ENCODE peak calls at places on chromosomes 4 and X, in six cellular contexts. K, L, A, U, X and S are unnamed samples.

GRCh38 chrX:96971812-96972211 is 88.1 kb downstream of the RPA4 start:
- DNase-seq in K (no peak), L (no peak), A (no peak), U (no peak), X (no peak), S (no peak)

GRCh38 chrX:143788265-143788664 is 67.7 kb upstream of the SPANXN2 start:
- DNase-seq in K (no peak), L (no peak), A (no peak), U (no peak), X (no peak), S (no peak)

GRCh38 chr4:88646528-88647280 is 50.9 kb downstream of the NAP1L5 start:
- DNase-seq in K (no peak), L (no peak), A (no peak), U (no peak), X (no peak), S (no peak)

GRCh38 chrX:12065251-12065650 is 73.0 kb upstream of the FRMPD4 start:
- DNase-seq in K (no peak), L (no peak), A (no peak), U (no peak), X (no peak), S (no peak)

GRCh38 chr4:162061214-162061613 is 102.6 kb downstream of the FSTL5 start:
- DNase-seq in K (no peak), L (no peak), A (no peak), U (no peak), X (no peak), S (no peak)

GRCh38 chr4:20954541-20954940 is 254.3 kb downstream of the PACRGL start:
- DNase-seq in K (no peak), L (no peak), A (no peak), U (no peak), X (no peak), S (no peak)

GRCh38 chrX:46791927-46792825 is 33.3 kb upstream of the SLC9A7 start:
- DNase-seq in K (no peak), L (no peak), A (no peak), U (no peak), X (no peak), S (no peak)

GRCh38 chr4:1534876-1535526 is 128.8 kb upstream of the NKX1-1 start:
- DNase-seq in K (no peak), L (no peak), A (no peak), U (no peak), X (no peak), S (no peak)

GRCh38 chr4:1533501-1534064 is 127.3 kb upstream of the NKX1-1 start:
- DNase-seq in K (no peak), L (no peak), A (no peak), U (no peak), X (no peak), S (no peak)

GRCh38 chr4:7812191-7812860 is 127.3 kb downstream of the AFAP1 start:
- DNase-seq in K (no peak), L (no peak), A (no peak), U (no peak), X (no peak), S (no peak)

GRCh38 chrX:23344208-23344903 is 9.7 kb downstream of the PTCHD1 start:
- DNase-seq in K (no peak), L (no peak), A (no peak), U (peak), X (no peak), S (no peak)

GRCh38 chrX:7316280-7316679 is 168.3 kb upstream of the PUDP start:
- DNase-seq in K (no peak), L (no peak), A (no peak), U (no peak), X (no peak), S (no peak)

GRCh38 chr4:18695733-18696527 is 674.4 kb upstream of the LCORL start:
- DNase-seq in K (no peak), L (no peak), A (no peak), U (no peak), X (no peak), S (no peak)

GRCh38 chr4:74038161-74039064 is at the start of gene CXCL3:
- DNase-seq in K (no peak), L (peak), A (no peak), U (peak), X (peak), S (no peak)

GRCh38 chrX:9706426-9706825 is 59.2 kb downstream of the GPR143 start:
- DNase-seq in K (no peak), L (no peak), A (no peak), U (no peak), X (no peak), S (no peak)

GRCh38 chr4:46931981-46932380 is 22.9 kb upstream of the COX7B2 start:
- DNase-seq in K (no peak), L (no peak), A (no peak), U (no peak), X (peak), S (no peak)

GRCh38 chr4:136743238-136743637 is 789.1 kb downstream of the PCDH18 start:
- DNase-seq in K (no peak), L (no peak), A (no peak), U (no peak), X (no peak), S (no peak)

GRCh38 chr4:16264798-16265197 is 38.5 kb upstream of the TAPT1 start:
- DNase-seq in K (no peak), L (peak), A (no peak), U (peak), X (no peak), S (no peak)

GRCh38 chr4:26074672-26075071 is 160.7 kb downstream of the SMIM20 start:
- DNase-seq in K (no peak), L (no peak), A (no peak), U (no peak), X (no peak), S (no peak)

GRCh38 chr4:23237771-23238170 is 545.0 kb downstream of the GBA3 start:
- DNase-seq in K (no peak), L (no peak), A (no peak), U (no peak), X (no peak), S (no peak)

GRCh38 chr4:105765690-105766407 is 57.3 kb downstream of the GSTCD start:
- DNase-seq in K (no peak), L (no peak), A (no peak), U (no peak), X (no peak), S (no peak)

GRCh38 chr4:76301068-76301774 is 5.3 kb upstream of the STBD1 start:
- DNase-seq in K (peak), L (peak), A (no peak), U (no peak), X (peak), S (no peak)

GRCh38 chr4:6894528-6895498 is 14.8 kb upstream of the TBC1D14 start:
- DNase-seq in K (no peak), L (no peak), A (no peak), U (no peak), X (no peak), S (no peak)

GRCh38 chr4:4438891-4439290 is 52.0 kb downstream of the NSG1 start:
- DNase-seq in K (no peak), L (no peak), A (no peak), U (no peak), X (no peak), S (no peak)

GRCh38 chr4:145930592-145930991 is 8.0 kb downstream of the ZNF827 start:
- DNase-seq in K (no peak), L (no peak), A (no peak), U (no peak), X (no peak), S (no peak)

GRCh38 chr4:37960679-37961078 is 481 bp downstream of the PTTG2 start:
- DNase-seq in K (no peak), L (no peak), A (no peak), U (no peak), X (no peak), S (no peak)

GRCh38 chr4:140095694-140096482 is 58.1 kb downstream of the MAML3 start:
- DNase-seq in K (no peak), L (no peak), A (peak), U (no peak), X (peak), S (peak)

GRCh38 chr4:78784255-78784654 is 8.1 kb downstream of the BMP2K start:
- DNase-seq in K (no peak), L (no peak), A (no peak), U (no peak), X (no peak), S (no peak)

GRCh38 chr4:10611673-10612072 is 72.9 kb downstream of the CLNK start:
- DNase-seq in K (no peak), L (no peak), A (no peak), U (no peak), X (no peak), S (no peak)

GRCh38 chrX:45070116-45071007 is 130.3 kb downstream of the DIPK2B start:
- DNase-seq in K (no peak), L (no peak), A (no peak), U (peak), X (no peak), S (no peak)

GRCh38 chr4:183960912-183961569 is 55.9 kb downstream of the STOX2 start:
- DNase-seq in K (no peak), L (no peak), A (no peak), U (no peak), X (no peak), S (no peak)

GRCh38 chr4:83604315-83604714 is 68.4 kb downstream of the GPAT3 start:
- DNase-seq in K (no peak), L (no peak), A (no peak), U (no peak), X (no peak), S (no peak)

GRCh38 chr4:8558080-8558960 is 21.9 kb upstream of the GPR78 start:
- DNase-seq in K (no peak), L (no peak), A (no peak), U (no peak), X (no peak), S (no peak)